ENCODE peak calls at places on chromosomes 11 and 22, in six cellular contexts. H is GM06990; D is fibroblast of lung; V is tibial nerve; O is lower lobe of right lung; Z is CD8-positive, alpha-beta memory T cell. I is an unnamed sample.

GRCh38 chr11:44315947-44316387 is 6.0 kb upstream of the ALX4 start:
- DNase-seq in O (no peak), D (peak; percentile 52), Z (no peak), V (no peak), H (no peak), I (peak; percentile 68)

GRCh38 chr22:37193629-37194191 is 5.7 kb upstream of the C1QTNF6 start:
- DNase-seq in Z (peak; percentile 22), V (no peak), D (peak; percentile 22), O (peak; percentile 46), H (no peak), I (no peak)

GRCh38 chr11:128503231-128503991 is 83.9 kb downstream of the ETS1 start:
- DNase-seq in O (no peak), D (peak; percentile 96), H (no peak), V (no peak), Z (no peak), I (peak; percentile 23)

GRCh38 chr22:23274891-23275694 is 94.8 kb downstream of the BCR start:
- DNase-seq in V (no peak), O (no peak), Z (no peak), H (no peak), D (no peak), I (no peak)

GRCh38 chr11:60887531-60887930 is 18.9 kb downstream of the PRPF19 start:
- DNase-seq in H (no peak), V (no peak), Z (no peak), D (peak; percentile 27), O (no peak), I (peak; percentile 26)

GRCh38 chr22:46444390-46444854 is 93.0 kb downstream of the CELSR1 start:
- DNase-seq in D (no peak), Z (no peak), O (no peak), V (no peak), H (no peak), I (no peak)

GRCh38 chr11:65403607-65404121 is 17.2 kb downstream of the FRMD8 start:
- DNase-seq in Z (no peak), O (no peak), V (no peak), D (no peak), H (peak; percentile 56), I (no peak)

GRCh38 chr22:24333301-24333700 is 62.7 kb downstream of the SPECC1L start:
- DNase-seq in Z (no peak), D (peak; percentile 87), O (no peak), H (no peak), V (no peak), I (no peak)

GRCh38 chr11:18392434-18393321 is 1.7 kb upstream of the LDHA start:
- DNase-seq in H (no peak), V (no peak), D (peak; percentile 14), O (no peak), Z (no peak), I (no peak)

GRCh38 chr11:96228472-96228871 is 114.5 kb downstream of the MAML2 start:
- DNase-seq in H (no peak), Z (no peak), V (peak; percentile 57), O (peak; percentile 49), D (peak; percentile 97), I (peak; percentile 85)

GRCh38 chr22:20036119-20036518 is 15.2 kb downstream of the TANGO2 start:
- DNase-seq in Z (no peak), D (no peak), H (no peak), O (no peak), V (no peak), I (no peak)

GRCh38 chr11:75651218-75651617 is 17.6 kb downstream of the MAP6 start:
- DNase-seq in Z (no peak), D (no peak), O (no peak), H (no peak), V (no peak), I (no peak)

GRCh38 chr11:70146309-70146708 is 56.8 kb upstream of the FADD start:
- DNase-seq in H (no peak), Z (no peak), V (no peak), O (no peak), D (no peak), I (no peak)

GRCh38 chr11:62242021-62242420 is at the start of gene SCGB1D2:
- DNase-seq in H (no peak), V (no peak), O (no peak), D (no peak), Z (no peak), I (peak; percentile 62)

GRCh38 chr22:19287076-19287724 is 4.3 kb downstream of the CLTCL1 start:
- DNase-seq in H (no peak), D (peak; percentile 83), V (no peak), Z (no peak), O (no peak), I (no peak)

GRCh38 chr11:94473177-94473799 is 20.4 kb downstream of the MRE11 start:
- DNase-seq in Z (no peak), D (peak; percentile 87), O (no peak), H (peak; percentile 70), V (no peak), I (no peak)

GRCh38 chr11:115613986-115614625 is 109.9 kb upstream of the CADM1 start:
- DNase-seq in V (no peak), D (peak; percentile 87), O (no peak), H (no peak), Z (no peak), I (peak; percentile 84)

GRCh38 chr11:118175600-118176399 is 639 bp downstream of the SCN2B start:
- DNase-seq in Z (no peak), V (no peak), H (no peak), D (no peak), O (no peak), I (no peak)

GRCh38 chr11:118176400-118177134 is at the start of gene SCN2B:
- DNase-seq in H (no peak), D (peak; percentile 15), O (no peak), Z (no peak), V (no peak), I (no peak)

GRCh38 chr11:118175031-118175531 is 1.4 kb downstream of the SCN2B start:
- DNase-seq in D (peak; percentile 62), O (no peak), V (no peak), H (no peak), Z (no peak), I (peak; percentile 69)

GRCh38 chr11:118180300-118180703 is 3.9 kb upstream of the SCN2B start:
- DNase-seq in V (peak; percentile 23), D (peak; percentile 23), O (no peak), Z (no peak), H (no peak), I (peak; percentile 65)
- H3K4me3 ChIP-seq in V (no peak overlapping the region), D (no peak overlapping the region), O (peak overlapping the region; percentile 27), Z (no peak overlapping the region), H (no peak overlapping the region), I (no peak overlapping the region)

GRCh38 chr11:35735903-35736302 is 73.3 kb downstream of the TRIM44 start:
- DNase-seq in D (no peak), H (no peak), V (no peak), O (no peak), Z (no peak), I (no peak)

GRCh38 chr11:35734669-35735068 is 72.1 kb downstream of the TRIM44 start:
- DNase-seq in Z (no peak), V (no peak), D (no peak), O (no peak), H (no peak), I (no peak)

GRCh38 chr11:35735411-35735810 is 72.8 kb downstream of the TRIM44 start:
- DNase-seq in H (no peak), Z (no peak), V (no peak), O (no peak), D (no peak), I (no peak)

GRCh38 chr11:35740061-35740824 is 77.7 kb downstream of the TRIM44 start:
- DNase-seq in H (no peak), V (no peak), Z (no peak), O (no peak), D (no peak), I (no peak)

DNA sequence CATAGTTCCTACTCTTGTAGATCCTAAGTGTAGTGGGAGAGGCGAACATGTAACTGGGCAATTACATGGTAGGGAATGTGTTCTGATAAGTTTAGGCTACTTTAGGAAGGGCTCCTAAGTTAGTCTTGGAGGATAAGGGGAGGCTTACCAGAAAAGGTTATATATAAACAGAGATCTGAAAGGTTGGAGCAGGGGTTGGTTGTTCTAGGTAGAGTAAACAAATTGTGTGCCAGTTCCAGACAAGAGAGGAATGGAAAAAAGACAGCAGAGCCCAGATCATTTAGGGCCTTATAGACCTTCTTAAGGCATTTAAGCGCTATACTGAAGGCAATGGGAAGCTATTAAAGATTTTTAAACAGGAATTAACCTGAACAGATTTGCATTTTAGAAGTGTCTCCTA is 74.4 kb downstream of the TRIM44 start:
- DNase-seq in H (no peak), V (no peak), O (no peak), Z (no peak), D (no peak), I (no peak)
- H3K36me3 ChIP-seq in H (peaks cover 2% of the 10 kb centered on the region), V (no peaks in the 10 kb centered on the region), O (peaks cover 26% of the 10 kb centered on the region), Z (peaks cover 6% of the 10 kb centered on the region), D (no peaks in the 10 kb centered on the region), I (peaks cover 36% of the 10 kb centered on the region)

DNA sequence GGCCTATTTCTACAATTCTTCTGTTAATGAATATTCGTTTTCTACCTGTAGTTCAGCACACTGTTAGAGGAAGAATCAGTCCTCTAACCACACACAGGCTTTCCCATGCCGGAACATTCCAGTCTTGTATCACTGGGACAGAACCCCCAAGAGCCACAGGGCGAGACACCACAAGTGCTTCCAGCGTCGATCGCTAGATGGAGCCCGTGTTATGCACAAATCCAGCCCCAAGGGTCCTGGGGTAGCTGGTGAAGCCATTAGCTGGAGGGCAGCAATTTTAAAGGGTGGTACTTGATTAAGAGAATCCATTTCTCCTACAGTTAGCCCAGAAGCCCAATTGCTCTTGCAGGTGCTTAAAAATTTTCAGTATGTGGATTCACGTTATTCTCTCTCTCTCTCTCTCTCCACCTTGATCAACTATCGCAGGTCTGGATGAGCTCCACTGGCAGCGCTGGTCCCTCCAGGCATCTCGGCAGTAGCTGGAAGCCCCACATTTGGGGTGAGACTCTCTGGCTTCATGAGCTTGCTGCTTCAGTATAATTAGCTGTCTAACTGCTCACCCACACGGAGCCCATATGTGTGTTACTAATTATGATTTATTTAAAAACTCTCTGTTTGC is 148.2 kb upstream of the SNX19 start:
- DNase-seq in V (no peak), H (peak; percentile 5), O (no peak), D (peak; percentile 65), Z (no peak), I (peak; percentile 32)
- H3K27me3 ChIP-seq in V (no peaks in the 10 kb centered on the region), H (no peaks in the 10 kb centered on the region), O (peaks cover 5% of the 10 kb centered on the region), D (no peaks in the 10 kb centered on the region), Z (no peaks in the 10 kb centered on the region), I (peaks cover 6% of the 10 kb centered on the region)

DNA sequence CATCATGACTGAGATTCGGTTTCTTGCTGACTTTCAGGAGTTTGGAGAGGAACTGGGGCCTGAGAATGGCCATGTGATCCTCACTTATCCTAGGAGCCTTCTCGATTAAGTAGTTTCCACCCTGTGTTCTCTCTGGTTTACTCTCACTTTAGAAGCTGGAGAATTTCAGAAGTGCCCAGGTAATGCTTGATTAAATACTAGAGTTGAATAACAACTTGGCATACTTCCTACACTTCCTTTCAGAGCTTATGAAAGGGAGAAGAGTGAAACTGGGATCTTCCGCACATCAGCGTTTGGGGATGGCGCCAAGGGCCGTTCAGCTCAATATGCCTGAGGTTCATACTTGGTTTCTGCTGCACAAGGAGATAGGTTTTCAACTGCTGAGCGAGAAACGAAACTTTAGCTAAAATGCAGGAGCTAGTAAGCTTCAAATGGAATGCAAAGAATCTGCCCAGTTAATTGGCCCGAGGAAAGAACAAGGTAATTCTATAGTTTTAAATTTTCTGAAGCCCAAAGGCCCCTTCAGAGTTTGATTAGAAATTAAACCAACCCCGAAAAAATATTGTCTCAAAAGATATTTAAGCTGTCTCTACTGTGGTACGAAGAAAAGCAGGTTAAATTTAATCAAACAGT is 823 bp upstream of the MUC15 start:
- DNase-seq in H (no peak), D (no peak), Z (no peak), O (peak; percentile 51), V (no peak), I (no peak)
- H3K4me3 ChIP-seq in H (no peak overlapping the region), D (no peak overlapping the region), Z (no peak overlapping the region), O (peak overlapping the region; percentile 12), V (no peak overlapping the region), I (no peak overlapping the region)

GRCh38 chr11:58227956-58228615 is 632 bp downstream of the OR10Q1 start:
- DNase-seq in V (no peak), Z (no peak), H (no peak), O (no peak), D (no peak), I (no peak)
- H3K36me3 ChIP-seq in V (no peaks in the 10 kb centered on the region), Z (no peaks in the 10 kb centered on the region), H (no peaks in the 10 kb centered on the region), O (no peaks in the 10 kb centered on the region), D (no peaks in the 10 kb centered on the region), I (no peaks in the 10 kb centered on the region)

I was measured in MG63.